ENCODE peak calls at places on chromosomes 6 and 20, in five cellular contexts. F, X, L, V and G are unnamed samples.

GRCh38 chr20:44153636-44154043 is 33.3 kb downstream of the JPH2 start:
- DNase-seq in L (no peak), X (no peak), F (no peak), V (no peak), G (peak)

GRCh38 chr6:19336579-19336978 is 500.6 kb upstream of the ID4 start:
- DNase-seq in X (no peak), V (no peak), F (no peak), L (no peak), G (no peak)

GRCh38 chr20:61924211-61924857 is 141.3 kb downstream of the TAF4 start:
- DNase-seq in L (peak), F (no peak), V (no peak), X (no peak), G (no peak)

GRCh38 chr6:105873256-105873704 is 212.9 kb upstream of the PRDM1 start:
- DNase-seq in F (no peak), X (no peak), V (no peak), L (no peak), G (no peak)

GRCh38 chr6:24763578-24763977 is 11.2 kb upstream of the GMNN start:
- DNase-seq in L (no peak), F (no peak), X (no peak), V (no peak), G (no peak)

GRCh38 chr6:57265755-57266221 is 43.7 kb upstream of the RAB23 start:
- DNase-seq in V (no peak), L (no peak), F (no peak), X (no peak), G (no peak)

GRCh38 chr6:108117427-108118358 is 43.2 kb upstream of the OSTM1 start:
- DNase-seq in F (no peak), X (no peak), V (no peak), L (no peak), G (peak)

GRCh38 chr6:119676230-119676629 is 326.7 kb upstream of the MAN1A1 start:
- DNase-seq in X (no peak), L (no peak), V (no peak), F (no peak), G (no peak)

GRCh38 chr6:106510090-106510970 is 119.0 kb downstream of the RTN4IP1 start:
- DNase-seq in V (no peak), X (no peak), L (no peak), F (peak), G (peak)

GRCh38 chr6:44225579-44226325 is 2.4 kb downstream of the SLC29A1 start:
- DNase-seq in L (peak), F (no peak), X (no peak), V (no peak), G (no peak)

GRCh38 chr6:53347921-53348435 is 772 bp downstream of the ELOVL5 start:
- DNase-seq in F (peak), V (no peak), X (no peak), L (peak), G (peak)

GRCh38 chr6:155583997-155584396 is 128.4 kb upstream of the NOX3 start:
- DNase-seq in L (no peak), F (no peak), V (no peak), X (no peak), G (no peak)
- H3K4me2 ChIP-seq in L (no peak), F (peak), V (peak), X (no peak), G (no peak)

DNA sequence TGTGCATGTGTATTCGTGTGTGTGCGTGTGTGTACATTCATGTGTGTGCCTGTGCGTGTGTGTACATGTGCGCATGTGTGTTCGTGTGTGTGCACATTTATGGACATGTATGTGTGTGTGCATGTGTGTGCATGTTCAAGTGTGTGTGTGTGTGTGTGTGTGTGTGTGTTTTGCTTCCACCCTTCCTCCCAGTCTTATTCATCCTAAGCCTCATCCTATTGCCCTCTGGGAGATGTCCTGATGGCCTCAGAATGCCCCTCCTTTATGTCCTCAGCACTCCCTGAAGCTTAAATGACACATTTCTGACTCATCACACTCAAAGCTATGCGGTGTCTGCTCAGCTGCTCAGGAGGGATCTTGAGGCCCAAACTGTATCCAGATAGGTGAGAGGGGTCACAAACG is 76.6 kb upstream of the CCDC167 start:
- DNase-seq in L (no peak), X (no peak), V (no peak), F (no peak), G (no peak)
- TF ChIP-seq CREB1 in L (no peak), X (no peak), V (no peak), F (no peak), G (no peak)

GRCh38 chr6:113182370-113183141 is 674.6 kb upstream of the MARCKS start:
- DNase-seq in X (no peak), F (peak), V (no peak), L (no peak), G (no peak)
- H3K4me2 ChIP-seq in X (no peak), F (no peak), V (no peak), L (no peak), G (no peak)

DNA sequence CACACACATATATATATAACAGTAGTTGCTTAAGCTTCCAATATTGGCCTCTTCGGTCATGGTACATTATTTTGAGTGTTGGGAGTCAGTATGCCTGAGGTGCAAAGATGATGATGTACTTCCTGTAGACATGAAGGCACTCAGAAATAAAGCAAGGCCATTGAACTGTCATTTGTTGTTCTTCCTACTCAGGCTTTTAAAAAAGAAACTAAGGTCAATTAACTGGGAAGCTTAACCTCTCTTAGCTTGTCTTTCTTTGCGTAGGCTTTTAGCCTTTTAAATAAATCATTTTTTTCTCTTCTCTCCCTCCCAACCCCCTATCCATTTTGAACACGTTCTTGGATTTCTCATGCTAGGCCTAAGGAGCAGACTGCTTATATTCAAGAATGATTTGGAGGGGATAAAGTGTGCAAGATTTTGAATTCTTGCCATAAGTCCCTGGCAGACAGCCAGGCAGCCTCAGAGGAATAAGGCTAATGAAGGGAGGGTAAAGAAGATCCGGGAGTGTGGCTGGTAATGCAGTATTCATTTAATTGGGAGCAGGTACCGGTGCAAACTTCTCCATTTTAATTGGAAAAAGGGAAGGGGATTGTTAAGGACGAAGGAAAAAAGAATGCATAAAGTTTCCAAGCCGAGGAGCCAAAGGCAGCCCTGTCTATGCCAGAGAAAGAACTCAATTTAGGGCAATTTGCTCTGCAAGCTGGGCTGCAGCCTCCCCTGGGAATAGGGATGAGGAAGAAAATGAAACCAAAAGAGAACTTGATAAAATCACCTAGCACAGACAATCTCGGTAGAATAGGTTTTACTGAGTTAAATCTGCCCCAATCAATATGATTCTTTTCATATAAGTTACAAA is 343.8 kb upstream of the MMS22L start:
- DNase-seq in F (no peak), L (no peak), V (no peak), X (no peak), G (peak)
- TF ChIP-seq CREB1 in F (no peak), L (no peak), V (no peak), X (no peak), G (no peak)